ENCODE peak calls at places on chromosomes 6 and 20, in five cellular contexts. V is ovary, M is upper lobe of left lung, E is IMR-90, L is heart left ventricle. D is an unnamed sample. For H3K9me3, the result is how much of the 10 kb centered on the place peaks cover.

GRCh38 chr20:8879669-8880068 is 189.2 kb upstream of the PLCB4 start:
- DNase-seq in L (no peak), M (no peak), E (no peak), V (no peak), D (no peak)

GRCh38 chr20:23622839-23623343 is 14.9 kb downstream of the CST3 start:
- DNase-seq in L (peak), M (no peak), E (peak), V (peak), D (peak)

GRCh38 chr20:16518784-16519084 is 54.5 kb downstream of the KIF16B start:
- DNase-seq in M (no peak), L (no peak), V (no peak), E (no peak), D (no peak)

GRCh38 chr20:25437153-25437581 is 29.7 kb downstream of the GINS1 start:
- DNase-seq in M (no peak), L (no peak), V (no peak), E (peak), D (no peak)

GRCh38 chr6:156840136-156840535 is 63.0 kb downstream of the ARID1B start:
- DNase-seq in L (no peak), M (no peak), E (no peak), V (no peak), D (no peak)

GRCh38 chr6:11161031-11161966 is 49.8 kb upstream of the ERVFRD-1 start:
- DNase-seq in L (no peak), V (no peak), E (peak), M (no peak), D (no peak)

GRCh38 chr6:131451330-131452195 is 121.5 kb upstream of the ARG1 start:
- DNase-seq in L (no peak), V (no peak), M (no peak), E (no peak), D (no peak)

GRCh38 chr6:137095651-137096238 is 51.0 kb upstream of the IL20RA start:
- DNase-seq in V (no peak), E (no peak), M (no peak), L (no peak), D (no peak)

GRCh38 chr6:158854214-158855101 is 35.3 kb upstream of the EZR start:
- DNase-seq in V (no peak), E (peak), M (no peak), L (no peak), D (no peak)

GRCh38 chr6:144075884-144076283 is 19.5 kb downstream of the SF3B5 start:
- DNase-seq in M (no peak), V (no peak), L (no peak), E (no peak), D (no peak)

GRCh38 chr20:9363673-9364072 is 150.7 kb upstream of the LAMP5 start:
- DNase-seq in V (no peak), M (no peak), L (no peak), E (no peak), D (no peak)

GRCh38 chr20:48186447-48186846 is 401.2 kb upstream of the SULF2 start:
- DNase-seq in L (no peak), V (peak), E (peak), M (no peak), D (no peak)

GRCh38 chr20:59006864-59007757 is at the start of gene CTSZ:
- DNase-seq in M (peak), V (peak), L (peak), E (no peak), D (peak)

GRCh38 chr6:2663123-2663522 is 87.6 kb downstream of the MYLK4 start:
- DNase-seq in L (no peak), M (no peak), V (no peak), E (no peak), D (no peak)

GRCh38 chr6:107320126-107320525 is 139.2 kb downstream of the PDSS2 start:
- DNase-seq in V (no peak), L (no peak), E (peak), M (no peak), D (no peak)

GRCh38 chr6:69780585-69781178 is 16.1 kb downstream of the LMBRD1 start:
- DNase-seq in E (no peak), L (no peak), V (no peak), M (no peak), D (no peak)

GRCh38 chr6:10315034-10315433 is 99.8 kb downstream of the TFAP2A start:
- DNase-seq in M (no peak), E (no peak), V (no peak), L (no peak), D (no peak)

GRCh38 chr6:130620338-130620781 is 206.8 kb upstream of the SMLR1 start:
- DNase-seq in M (no peak), E (no peak), V (no peak), L (no peak), D (no peak)

GRCh38 chr20:8132632-8133587 is 844 bp downstream of the PLCB1 start:
- DNase-seq in L (peak), E (no peak), M (no peak), V (peak), D (peak)

GRCh38 chr6:151025076-151025475 is 159.6 kb downstream of the MTHFD1L start:
- DNase-seq in L (no peak), M (peak), E (no peak), V (no peak), D (no peak)

GRCh38 chr6:63527658-63528514 is 44.4 kb upstream of the LOC128125822 start:
- DNase-seq in E (peak), M (no peak), L (peak), V (no peak), D (peak)

GRCh38 chr6:105041880-105042279 is 85.0 kb downstream of the LIN28B start:
- DNase-seq in V (no peak), E (no peak), M (no peak), L (no peak), D (no peak)

GRCh38 chr20:37522258-37523011 is 1.4 kb downstream of the NNAT start:
- DNase-seq in M (peak), E (peak), V (no peak), L (peak), D (peak)

GRCh38 chr20:59666586-59666985 is 62.2 kb downstream of the PHACTR3 start:
- DNase-seq in L (no peak), E (no peak), M (no peak), V (no peak), D (no peak)

GRCh38 chr6:156774872-156775405 is 2.2 kb upstream of the ARID1B start:
- DNase-seq in L (no peak), M (no peak), V (no peak), E (no peak), D (no peak)

GRCh38 chr20:57944988-57945387 is 235.2 kb upstream of the PMEPA1 start:
- DNase-seq in M (no peak), L (no peak), E (no peak), V (no peak), D (no peak)

GRCh38 chr20:56001106-56001785 is 4.1 kb downstream of the CBLN4 start:
- DNase-seq in M (no peak), V (no peak), E (no peak), L (no peak), D (no peak)

GRCh38 chr6:144006731-144007454 is 1.2 kb downstream of the PLAGL1 start:
- DNase-seq in M (peak), E (peak), L (peak), V (peak), D (no peak)

GRCh38 chr20:36861875-36862801 is 13.8 kb upstream of the TLDC2 start:
- DNase-seq in E (peak), V (peak), M (no peak), L (peak), D (peak)

GRCh38 chr6:151292974-151293373 is 53.2 kb downstream of the AKAP12 start:
- DNase-seq in V (no peak), L (no peak), E (peak), M (no peak), D (no peak)

GRCh38 chr6:144248003-144248402 is 37.1 kb upstream of the UTRN start:
- DNase-seq in L (no peak), M (no peak), E (no peak), V (no peak), D (no peak)

GRCh38 chr6:87430499-87430898 is 22.7 kb downstream of the CFAP206 start:
- DNase-seq in V (no peak), E (no peak), L (no peak), M (no peak), D (no peak)

GRCh38 chr6:109526905-109527628 is 44.0 kb upstream of the ZBTB24 start:
- DNase-seq in L (peak), V (no peak), M (no peak), E (peak), D (no peak)

DNA sequence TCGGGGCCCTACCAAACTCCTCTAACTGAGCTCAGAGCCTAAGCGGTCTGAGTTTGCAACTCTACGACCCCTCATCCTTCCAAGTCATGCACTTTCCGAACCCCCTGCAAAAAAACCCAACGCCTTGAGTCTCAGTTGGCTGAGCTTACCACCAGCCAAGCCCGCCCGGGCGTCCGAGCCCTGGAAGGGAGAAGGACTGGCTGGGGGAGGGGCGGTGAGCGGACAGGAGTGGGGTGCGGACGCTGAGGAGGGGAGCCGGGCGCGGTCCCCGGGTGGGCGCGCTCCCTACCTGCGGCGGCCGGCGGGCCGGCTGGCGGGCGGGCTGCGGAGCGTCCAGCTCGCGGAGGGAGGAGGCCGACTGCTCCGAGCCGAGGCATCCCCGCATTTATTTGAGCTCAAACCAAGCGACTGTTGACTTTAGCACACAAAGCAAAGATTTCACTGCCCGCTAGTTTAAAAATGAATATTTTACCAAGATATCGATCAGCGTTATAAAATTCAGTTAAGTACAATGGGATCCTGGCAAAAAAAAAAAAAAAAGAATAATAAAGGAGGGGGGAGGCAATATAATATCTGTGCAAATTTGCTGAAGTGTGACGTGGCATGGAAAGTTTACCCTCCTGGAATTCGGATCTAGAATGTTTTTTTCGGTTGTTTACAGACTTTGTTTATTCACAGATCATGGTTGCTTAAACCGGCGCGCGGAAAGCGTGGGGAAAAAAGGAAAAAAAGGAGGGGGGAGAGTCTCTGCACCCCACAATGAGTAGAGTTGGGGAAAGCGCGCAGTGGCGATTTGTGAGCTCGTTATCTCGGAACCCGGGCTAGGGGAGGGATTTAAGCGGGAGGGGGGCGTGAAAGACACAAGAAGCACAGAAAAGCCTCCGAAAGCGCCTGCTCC is 5.9 kb downstream of the FOXA2 start:
- DNase-seq in V (no peak), M (peak), L (no peak), E (no peak), D (no peak)
- TF ChIP-seq POLR2A in V (no peak), M (peak), L (no peak), E (no peak), D (no peak)

DNA sequence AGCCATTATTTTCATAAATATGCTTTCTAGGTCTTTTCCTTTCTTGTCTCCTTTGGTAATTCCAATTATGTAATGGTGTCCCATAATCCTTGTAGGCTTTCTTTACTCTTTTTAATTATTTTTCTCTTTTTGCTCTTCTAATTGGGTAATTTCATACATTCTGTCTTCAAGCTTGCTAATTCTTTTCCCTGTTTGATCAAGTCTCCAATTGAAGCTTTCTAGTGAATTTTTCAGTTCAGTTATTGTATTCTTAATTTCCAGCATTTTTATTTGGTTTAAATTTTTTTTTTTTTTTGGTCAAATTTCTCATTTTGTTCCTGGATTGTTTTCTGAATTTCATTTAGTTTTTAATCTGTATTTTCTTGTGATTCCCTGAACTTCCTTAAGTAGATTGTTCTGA is 74.9 kb upstream of the UST start:
- DNase-seq in V (no peak), M (no peak), E (no peak), L (no peak), D (no peak)
- H3K9me3 ChIP-seq in V (under half), M (under half), E (under half), L (under half), D (under half)

DNA sequence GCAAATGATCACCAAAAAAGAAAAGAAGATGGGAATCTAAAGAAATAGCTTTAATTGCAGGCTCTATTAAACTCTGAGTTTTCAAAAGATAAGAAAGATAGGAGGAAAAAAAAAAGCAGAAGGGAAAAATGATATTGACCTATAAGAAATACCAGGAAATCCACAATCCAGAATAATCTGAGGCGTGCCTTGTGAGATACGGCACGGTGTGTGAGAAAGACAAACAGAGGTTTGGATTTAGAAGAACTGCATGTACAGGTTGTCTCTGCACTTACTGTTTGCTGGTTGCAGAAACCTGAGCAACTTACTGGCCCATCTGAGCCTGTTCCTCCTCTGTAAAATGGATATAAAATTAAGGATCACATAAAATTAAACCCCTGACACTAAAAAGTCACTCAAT is 18.5 kb upstream of the MBOAT1 start:
- DNase-seq in V (no peak), M (no peak), E (no peak), L (no peak), D (no peak)
- TF ChIP-seq POLR2A in V (no peak), M (no peak), E (no peak), L (no peak), D (no peak)

GRCh38 chr6:30873137-30873640 is 11.1 kb upstream of the DDR1 start:
- DNase-seq in E (no peak), M (no peak), V (no peak), L (no peak), D (no peak)
- H3K9me3 ChIP-seq in E (under half), M (under half), V (under half), L (under half), D (under half)

GRCh38 chr20:17959257-17959627 is 9.4 kb downstream of the SNX5 start:
- DNase-seq in L (no peak), M (no peak), E (no peak), V (no peak), D (no peak)

GRCh38 chr20:17958326-17959256 is 10.0 kb downstream of the SNX5 start:
- DNase-seq in L (no peak), V (no peak), M (no peak), E (peak), D (no peak)

GRCh38 chr20:17961600-17961965 is 7.0 kb downstream of the SNX5 start:
- DNase-seq in L (no peak), M (no peak), V (no peak), E (peak), D (no peak)

GRCh38 chr20:17963114-17963897 is 5.3 kb downstream of the SNX5 start:
- DNase-seq in L (no peak), E (no peak), V (no peak), M (no peak), D (no peak)

DNA sequence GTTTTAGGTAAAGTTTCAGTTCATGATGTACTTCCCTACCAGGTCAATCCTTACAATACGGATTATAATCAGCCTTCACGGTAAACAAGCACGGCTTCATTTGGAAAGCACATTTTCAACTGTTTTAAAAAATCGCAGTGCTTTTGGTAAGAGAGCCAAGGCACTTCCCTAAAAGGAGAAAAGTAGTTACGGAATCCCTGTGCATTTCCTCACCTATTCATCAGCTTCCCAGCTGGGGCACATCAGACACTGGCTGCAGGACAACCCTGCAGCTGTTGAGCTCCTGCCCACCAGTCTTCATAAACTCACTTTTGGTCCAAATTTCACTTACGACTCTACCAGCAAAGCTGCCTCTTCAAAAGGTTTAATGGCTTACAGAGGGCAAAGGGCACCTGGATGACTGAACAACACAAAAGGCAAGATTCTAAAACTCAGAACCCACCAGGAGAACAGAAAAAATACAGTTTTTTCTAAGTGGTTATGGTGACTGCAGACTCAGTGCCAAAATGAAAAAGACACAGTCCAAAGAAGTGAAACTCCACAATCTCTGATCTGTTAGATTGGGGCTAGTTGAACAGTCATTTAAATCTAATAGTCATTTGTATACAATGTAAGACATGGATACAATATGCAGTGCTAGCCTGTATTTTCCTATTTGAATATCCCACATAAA is 7.5 kb downstream of the SNX5 start:
- DNase-seq in V (peak), E (peak), L (peak), M (no peak), D (no peak)
- TF ChIP-seq POLR2A in V (no peak), E (no peak), L (no peak), M (no peak), D (no peak)

DNA sequence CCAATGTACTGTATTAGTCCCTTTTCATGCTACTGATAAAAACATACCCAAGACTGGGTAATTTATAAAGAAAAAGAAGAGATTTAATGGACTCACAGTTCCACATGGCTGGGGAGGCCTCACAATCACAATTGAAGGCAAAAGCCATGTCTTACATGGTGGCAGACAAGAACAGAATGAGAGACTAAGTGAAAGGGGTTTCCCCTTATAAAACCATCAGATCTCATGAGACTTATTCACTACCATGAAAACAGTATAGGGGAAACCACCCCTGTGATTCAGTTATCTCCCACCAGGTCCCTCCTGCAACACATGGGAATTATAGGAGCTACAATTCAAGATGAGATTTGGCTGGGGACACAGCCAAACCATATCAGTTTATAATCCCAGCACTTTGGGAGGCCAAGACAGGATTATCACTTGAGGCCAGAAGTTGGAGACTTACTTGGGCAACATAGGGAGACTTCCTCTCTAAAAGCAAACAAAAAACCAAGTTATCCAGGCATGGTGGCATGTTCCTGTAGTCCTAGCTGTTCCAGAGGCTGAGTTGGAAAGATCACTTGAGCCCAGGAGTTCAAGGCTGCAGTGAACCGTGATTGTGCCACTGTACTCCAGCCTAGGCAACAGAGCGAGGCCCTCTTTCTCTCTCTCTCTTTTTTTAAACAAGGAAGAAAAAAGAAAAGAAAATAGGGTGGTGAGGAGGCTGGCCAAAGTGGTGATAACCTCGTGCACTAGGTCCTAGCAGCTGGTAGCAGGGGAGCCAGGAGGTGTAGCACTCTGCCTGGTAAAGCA is 22.9 kb upstream of the DDR1 start:
- DNase-seq in L (no peak), M (no peak), V (no peak), E (no peak), D (no peak)
- H3K9me3 ChIP-seq in L (under half), M (under half), V (under half), E (under half), D (under half)

D was measured in gastrocnemius medialis.